ENCODE peak calls at places on chromosome 7, in eight cellular contexts. H is A549, E is gastrocnemius medialis, P is breast epithelium, N is spleen, Q is suprapubic skin, I is stomach, Z is lower leg skin. V is an unnamed sample.

GRCh38 chr7:78125884-78126283 is 327.3 kb downstream of the PHTF2 start:
- DNase-seq in H (peak), E (no peak), P (no peak), N (no peak), Q (no peak), I (no peak), Z (no peak), V (no peak)

GRCh38 chr7:44985900-44986217 is 7.0 kb upstream of the MYO1G start:
- DNase-seq in H (no peak), E (no peak), P (no peak), N (no peak), Q (no peak), I (no peak), Z (no peak), V (no peak)

GRCh38 chr7:121505540-121506182 is 109.6 kb upstream of the FAM3C start:
- DNase-seq in H (peak), E (no peak), P (no peak), N (no peak), Q (no peak), I (no peak), Z (no peak), V (no peak)

GRCh38 chr7:124723012-124723411 is 42.6 kb downstream of the GPR37 start:
- DNase-seq in H (peak), E (no peak), P (no peak), N (no peak), Q (no peak), I (no peak), Z (no peak), V (no peak)

GRCh38 chr7:133718131-133718530 is 409.0 kb upstream of the LRGUK start:
- DNase-seq in H (no peak), E (no peak), P (no peak), N (no peak), Q (no peak), I (no peak), Z (no peak), V (no peak)

GRCh38 chr7:36868727-36869411 is 144.6 kb upstream of the AOAH start:
- DNase-seq in H (no peak), E (no peak), P (no peak), N (no peak), Q (no peak), I (no peak), Z (no peak), V (no peak)

GRCh38 chr7:129553861-129554530 is 51.7 kb downstream of the SMKR1 start:
- DNase-seq in H (no peak), E (no peak), P (no peak), N (no peak), Q (no peak), I (no peak), Z (no peak), V (no peak)

GRCh38 chr7:95169678-95170077 is 154.7 kb downstream of the PON1 start:
- DNase-seq in H (no peak), E (no peak), P (no peak), N (no peak), Q (no peak), I (no peak), Z (no peak), V (no peak)

GRCh38 chr7:156668130-156668741 is 27.7 kb downstream of the RNF32 start:
- DNase-seq in H (no peak), E (no peak), P (no peak), N (peak), Q (no peak), I (peak), Z (no peak), V (no peak)

GRCh38 chr7:37304926-37305325 is 143.7 kb downstream of the ELMO1 start:
- DNase-seq in H (no peak), E (no peak), P (no peak), N (no peak), Q (no peak), I (no peak), Z (no peak), V (no peak)

GRCh38 chr7:52863667-52864066 is 171.8 kb upstream of the POM121L12 start:
- DNase-seq in H (no peak), E (peak), P (no peak), N (no peak), Q (no peak), I (no peak), Z (no peak), V (no peak)

GRCh38 chr7:44964384-44964830 is 14.4 kb downstream of the MYO1G start:
- DNase-seq in H (peak), E (no peak), P (no peak), N (no peak), Q (peak), I (no peak), Z (peak), V (no peak)

GRCh38 chr7:32102432-32102851 is 32.2 kb upstream of the PDE1C start:
- DNase-seq in H (no peak), E (no peak), P (no peak), N (no peak), Q (no peak), I (no peak), Z (no peak), V (no peak)
- H3K4me3 ChIP-seq in H (no peak), E (no peak), P (no peak), N (no peak), Q (no peak), I (no peak), Z (no peak), V (no peak)

DNA sequence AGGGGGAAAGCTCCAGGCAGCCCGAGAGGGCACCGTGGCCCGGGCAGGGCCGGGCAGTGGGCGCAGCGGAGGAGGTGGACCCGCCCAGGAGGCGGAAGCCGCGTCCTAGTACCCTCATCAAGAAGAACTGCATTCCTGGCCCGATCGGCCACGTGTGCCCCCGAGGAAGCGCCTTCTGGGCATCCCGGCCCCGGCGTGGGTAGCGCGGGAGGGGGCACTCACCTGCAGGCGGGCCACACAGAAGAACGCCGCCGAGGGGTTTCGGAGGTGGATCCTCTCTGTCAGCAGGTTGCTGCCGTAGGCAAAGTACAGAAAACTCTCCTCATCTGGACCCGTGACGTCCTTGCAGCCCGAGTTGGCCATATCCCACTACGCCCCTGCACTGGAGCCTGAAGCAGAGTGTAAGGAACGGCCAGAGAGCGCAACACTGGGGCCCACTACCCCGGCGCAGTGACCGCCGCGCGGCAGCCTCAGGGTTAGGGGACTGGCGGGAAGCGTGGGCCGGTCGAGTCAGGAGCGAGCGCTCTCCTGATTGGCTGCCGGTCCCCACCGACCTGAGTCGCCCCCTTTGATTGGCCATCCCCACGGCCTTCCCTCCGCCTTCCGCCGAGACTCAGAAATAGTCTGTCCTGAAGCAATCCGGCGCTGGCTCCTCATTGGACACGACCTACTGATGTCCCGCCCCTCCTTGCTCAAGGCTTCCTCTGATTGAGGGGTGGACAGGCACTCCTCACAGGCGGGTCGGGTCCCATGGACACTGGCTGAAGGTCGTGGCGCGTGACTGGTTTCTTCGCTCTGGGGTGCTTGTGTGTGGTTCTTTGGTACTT is at the start of gene GGCT:
- DNase-seq in H (peak), E (peak), P (peak), N (peak), Q (peak), I (peak), Z (peak), V (peak)
- TF ChIP-seq POLR2A in H (peak), E (peak), P (peak), N (no peak), Q (peak), I (peak), Z (no peak), V (peak)

DNA sequence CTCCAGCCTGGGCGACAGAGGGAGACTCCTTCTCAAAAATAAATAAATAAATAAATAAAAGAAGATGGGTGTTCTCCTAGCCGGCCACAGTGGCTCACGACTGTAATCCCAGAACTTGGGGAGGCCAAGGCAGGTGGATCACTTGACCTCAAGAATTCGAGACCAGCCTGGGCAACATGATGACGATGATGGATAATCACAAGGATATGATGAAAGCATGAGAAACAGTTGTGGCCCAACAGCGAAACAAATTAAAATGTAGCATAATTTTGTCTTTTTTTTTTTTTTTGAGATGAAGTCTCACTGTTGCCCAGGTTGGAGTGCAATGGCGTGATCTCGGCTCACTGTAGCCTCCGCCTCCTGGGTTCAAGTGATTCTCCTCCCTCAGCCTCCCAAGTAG is 12.9 kb downstream of the ZNF786 start:
- DNase-seq in H (no peak), E (no peak), P (no peak), N (peak), Q (no peak), I (no peak), Z (no peak), V (peak)
- H3K4me3 ChIP-seq in H (no peak), E (no peak), P (no peak), N (no peak), Q (no peak), I (no peak), Z (no peak), V (no peak)

GRCh38 chr7:134804854-134805253 is 25.4 kb downstream of the CALD1 start:
- DNase-seq in H (no peak), E (no peak), P (no peak), N (no peak), Q (no peak), I (no peak), Z (no peak), V (no peak)

GRCh38 chr7:134804351-134804750 is 24.9 kb downstream of the CALD1 start:
- DNase-seq in H (no peak), E (no peak), P (no peak), N (no peak), Q (no peak), I (no peak), Z (no peak), V (no peak)

GRCh38 chr7:134809611-134810010 is 30.2 kb downstream of the CALD1 start:
- DNase-seq in H (no peak), E (no peak), P (no peak), N (no peak), Q (no peak), I (no peak), Z (no peak), V (no peak)

GRCh38 chr7:134802762-134803161 is 23.3 kb downstream of the CALD1 start:
- DNase-seq in H (no peak), E (no peak), P (no peak), N (no peak), Q (no peak), I (no peak), Z (no peak), V (no peak)

DNA sequence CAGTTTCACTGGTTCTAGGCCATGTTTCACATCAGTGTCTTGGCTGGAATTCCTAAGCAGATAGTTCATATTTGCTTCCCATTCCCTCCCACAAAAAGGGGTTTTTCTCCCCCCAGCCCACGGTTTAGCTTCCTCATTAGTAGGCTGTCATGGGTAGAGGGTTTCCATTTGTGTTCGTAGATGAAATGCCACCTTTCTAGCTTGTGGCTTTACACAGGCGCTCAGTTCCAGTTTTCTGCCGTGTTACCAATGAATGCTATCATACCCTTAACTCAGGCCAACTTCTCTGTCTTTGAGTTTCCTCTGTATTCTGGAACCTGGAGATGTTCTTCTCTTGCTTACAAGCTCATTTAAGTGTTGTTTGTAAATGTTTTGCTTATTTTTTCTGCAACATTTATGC is 26.8 kb downstream of the CALD1 start:
- DNase-seq in H (no peak), E (no peak), P (no peak), N (no peak), Q (no peak), I (no peak), Z (no peak), V (no peak)
- TF ChIP-seq POLR2A in H (no peak), E (no peak), P (no peak), N (no peak), Q (no peak), I (no peak), Z (no peak), V (no peak)

GRCh38 chr7:46969303-46970130 is 612.4 kb downstream of the TNS3 start:
- DNase-seq in H (no peak), E (no peak), P (no peak), N (no peak), Q (no peak), I (no peak), Z (no peak), V (no peak)
- H3K4me3 ChIP-seq in H (no peak), E (no peak), P (no peak), N (no peak), Q (no peak), I (no peak), Z (no peak), V (no peak)

GRCh38 chr7:5423844-5424688 is 432 bp upstream of the TNRC18 start:
- DNase-seq in H (peak), E (peak), P (peak), N (peak), Q (peak), I (peak), Z (peak), V (peak)
- TF ChIP-seq POLR2A in H (no peak), E (peak), P (peak), N (no peak), Q (peak), I (no peak), Z (no peak), V (peak)

V was measured in sigmoid colon.